ENCODE peak calls at places on chromosomes 13 and 19, in six cellular contexts. Q is H9, O is neuronal stem cell, T is mesendoderm, M is IMR-90, W is H1. B is an unnamed sample. For H3K4me1, the result is how much of the 10 kb centered on the place peaks cover.

GRCh38 chr13:112777637-112778406 is 88.0 kb downstream of the ATP11A start:
- DNase-seq in T (no peak), M (no peak), O (no peak), Q (no peak), W (peak), B (no peak)

GRCh38 chr19:8137425-8137824 is 12.0 kb downstream of the FBN3 start:
- DNase-seq in W (no peak), M (no peak), O (no peak), Q (no peak), T (no peak), B (no peak)

GRCh38 chr19:32464279-32464678 is 58.7 kb downstream of the DPY19L3 start:
- DNase-seq in M (peak), T (no peak), O (no peak), W (no peak), Q (no peak), B (peak)

GRCh38 chr19:46579286-46579944 is 21.7 kb upstream of the CALM3 start:
- DNase-seq in W (peak), O (peak), T (peak), M (no peak), Q (peak), B (peak)

GRCh38 chr13:99214691-99215090 is 14.0 kb downstream of the UBAC2 start:
- DNase-seq in Q (no peak), W (no peak), T (no peak), M (no peak), O (no peak), B (no peak)

GRCh38 chr13:80338781-80339577 is 1.9 kb downstream of the SPRY2 start:
- DNase-seq in T (peak), Q (peak), O (peak), W (peak), M (peak), B (peak)

GRCh38 chr13:52034616-52035226 is 10.2 kb downstream of the UTP14C start:
- DNase-seq in M (peak), Q (no peak), W (no peak), O (no peak), T (no peak), B (peak)

GRCh38 chr13:51524846-51525566 is 59.3 kb upstream of the WDFY2 start:
- DNase-seq in O (no peak), T (peak), W (no peak), Q (no peak), M (peak), B (peak)

GRCh38 chr13:48043789-48044503 is 6.4 kb downstream of the NUDT15 start:
- DNase-seq in W (no peak), M (peak), Q (no peak), T (no peak), O (no peak), B (peak)

GRCh38 chr19:2027361-2027760 is 11.8 kb upstream of the BTBD2 start:
- DNase-seq in T (no peak), W (no peak), M (peak), O (no peak), Q (no peak), B (peak)

GRCh38 chr19:11265785-11266236 is 3.5 kb upstream of the DOCK6 start:
- DNase-seq in M (no peak), W (no peak), Q (no peak), T (no peak), O (no peak), B (no peak)

GRCh38 chr13:57627663-57628062 is 3.9 kb upstream of the PCDH17 start:
- DNase-seq in O (no peak), T (no peak), M (peak), Q (no peak), W (no peak), B (peak)

GRCh38 chr13:93355094-93355493 is 128.5 kb downstream of the GPC6 start:
- DNase-seq in M (no peak), Q (no peak), O (no peak), W (no peak), T (no peak), B (no peak)

GRCh38 chr13:100673376-100673830 is 1.2 kb downstream of the TMTC4 start:
- DNase-seq in M (no peak), W (peak), T (peak), O (no peak), Q (peak), B (no peak)

GRCh38 chr19:18083929-18084684 is 2.6 kb downstream of the IL12RB1 start:
- DNase-seq in W (no peak), Q (no peak), M (no peak), O (no peak), T (no peak), B (no peak)

GRCh38 chr19:49061445-49061844 is 3.2 kb downstream of the NTF4 start:
- DNase-seq in Q (no peak), W (no peak), M (no peak), T (no peak), O (no peak), B (no peak)

GRCh38 chr13:109785141-109785891 is 1.1 kb downstream of the IRS2 start:
- DNase-seq in Q (peak), W (peak), T (peak), M (peak), O (no peak), B (peak)

GRCh38 chr19:46954502-46955004 is 65.1 kb upstream of the NPAS1 start:
- DNase-seq in O (no peak), Q (no peak), T (no peak), W (no peak), M (no peak), B (no peak)

GRCh38 chr19:29668746-29669609 is 3.7 kb downstream of the PLEKHF1 start:
- DNase-seq in T (no peak), O (no peak), Q (no peak), M (no peak), W (no peak), B (no peak)

GRCh38 chr19:6817179-6817578 is 44.7 kb downstream of the VAV1 start:
- DNase-seq in W (no peak), Q (no peak), T (no peak), M (no peak), O (no peak), B (no peak)
- H2BK15ac ChIP-seq in W (no peak), Q (no peak), T (no peak), M (no peak), O (no peak), B (no peak)

GRCh38 chr19:19460761-19461265 is 54.5 kb downstream of the TSSK6 start:
- DNase-seq in Q (peak), M (peak), T (peak), W (no peak), O (no peak), B (peak)

GRCh38 chr19:19461306-19461670 is 54.1 kb downstream of the TSSK6 start:
- DNase-seq in M (no peak), Q (no peak), T (peak), O (no peak), W (no peak), B (no peak)

GRCh38 chr19:19459099-19459498 is 53.6 kb downstream of the GATAD2A start:
- DNase-seq in Q (no peak), W (no peak), M (peak), T (no peak), O (no peak), B (peak)

GRCh38 chr19:19460258-19460731 is 54.8 kb downstream of the GATAD2A start:
- DNase-seq in W (no peak), T (no peak), M (peak), O (no peak), Q (no peak), B (peak)

DNA sequence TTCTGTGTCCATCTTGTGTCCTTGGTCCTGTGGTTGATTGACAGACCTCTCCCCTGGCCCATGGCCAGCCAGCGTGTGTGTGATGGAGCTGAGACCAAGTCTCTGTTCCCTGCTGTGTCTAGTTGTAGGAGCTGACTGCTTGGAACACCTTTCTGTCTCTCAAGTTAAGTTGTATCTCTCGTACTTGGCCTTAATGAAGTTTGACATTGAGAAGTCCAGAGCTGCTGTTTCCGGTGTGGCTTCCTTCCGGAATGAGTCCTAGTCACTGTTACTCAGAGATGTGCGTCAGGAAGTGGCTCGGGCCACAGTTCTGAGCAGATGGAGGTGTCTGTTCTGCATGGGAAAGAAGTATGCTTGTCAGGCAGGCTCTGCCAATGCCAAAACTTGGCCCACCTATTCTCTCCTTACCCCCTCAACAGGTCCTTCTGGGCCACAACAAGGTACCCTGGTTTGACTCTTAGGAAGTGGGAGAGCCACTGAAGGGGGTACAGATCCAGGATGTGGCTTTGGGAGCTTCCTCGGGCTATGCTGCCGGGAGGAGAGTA is 54.3 kb downstream of the GATAD2A start:
- DNase-seq in M (peak), O (no peak), W (no peak), T (no peak), Q (no peak), B (peak)
- H3K4me1 ChIP-seq in M (half or more), O (half or more), W (under half), T (under half), Q (under half), B (half or more)

DNA sequence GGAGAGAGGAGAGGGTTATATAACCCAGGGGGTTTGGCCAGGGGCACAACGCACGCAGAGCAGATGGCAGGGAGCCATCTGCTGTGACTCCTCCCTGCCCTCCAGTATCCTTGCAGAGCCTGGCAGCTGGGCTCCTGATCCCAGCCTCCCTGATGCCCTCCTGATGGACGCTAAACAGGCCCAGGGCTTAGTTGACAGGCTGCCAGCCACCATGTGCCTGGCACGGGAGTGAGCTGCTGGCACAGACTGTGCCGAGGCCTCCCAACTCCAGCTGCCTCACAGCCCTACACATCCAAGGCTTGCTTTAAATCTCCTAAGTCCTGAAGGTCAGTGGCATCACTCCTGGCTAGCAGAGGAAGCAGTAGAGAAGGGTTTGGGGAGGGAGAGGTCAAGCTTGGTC is 16.7 kb downstream of the SYDE1 start:
- DNase-seq in O (no peak), Q (no peak), W (no peak), T (no peak), M (no peak), B (no peak)
- H3K18ac ChIP-seq in O (no peak), Q (no peak), W (no peak), T (no peak), M (no peak), B (no peak)

GRCh38 chr19:54674021-54674617 is 11.3 kb downstream of the LILRB4 start:
- DNase-seq in W (no peak), O (no peak), Q (no peak), T (peak), M (no peak), B (no peak)
- H2BK15ac ChIP-seq in W (no peak), O (no peak), Q (no peak), T (no peak), M (no peak), B (no peak)